ENCODE peak calls at places on chromosomes 7 and 10, in six cellular contexts. V is gastrocnemius medialis, R is GM12878, K is heart left ventricle, L is upper lobe of left lung, W is IMR-90. U is an unnamed sample.

GRCh38 chr10:63227207-63227895 is 94.2 kb downstream of the NRBF2 start:
- ATAC-seq in V (no peak), R (peak), K (no peak), L (no peak), W (peak), U (no peak)

GRCh38 chr7:130394421-130395188 is 14.3 kb downstream of the CPA1 start:
- ATAC-seq in V (no peak), R (peak), K (no peak), L (no peak), W (no peak), U (no peak)

GRCh38 chr7:24894670-24895221 is 85.2 kb downstream of the OSBPL3 start:
- ATAC-seq in V (no peak), R (no peak), K (peak), L (no peak), W (no peak), U (no peak)

GRCh38 chr7:99379043-99379577 is 4.6 kb downstream of the ARPC1B start:
- ATAC-seq in V (peak), R (peak), K (peak), L (peak), W (peak), U (peak)

GRCh38 chr10:95327367-95327766 is 36.6 kb upstream of the PDLIM1 start:
- ATAC-seq in V (peak), R (no peak), K (peak), L (peak), W (no peak), U (peak)

GRCh38 chr7:100667331-100668068 is 6.0 kb upstream of the GNB2 start:
- ATAC-seq in V (no peak), R (no peak), K (no peak), L (no peak), W (no peak), U (no peak)

GRCh38 chr7:55521543-55522267 is 50.6 kb downstream of the VOPP1 start:
- ATAC-seq in V (no peak), R (no peak), K (no peak), L (no peak), W (no peak), U (no peak)

GRCh38 chr10:86261933-86262665 is 104.5 kb downstream of the GRID1 start:
- ATAC-seq in V (no peak), R (peak), K (peak), L (peak), W (no peak), U (no peak)

GRCh38 chr7:81924494-81924893 is 154.6 kb upstream of the HGF start:
- ATAC-seq in V (no peak), R (peak), K (no peak), L (no peak), W (no peak), U (no peak)

GRCh38 chr7:2510909-2511768 is 8.4 kb upstream of the LFNG start:
- ATAC-seq in V (no peak), R (peak), K (peak), L (peak), W (no peak), U (peak)

GRCh38 chr10:71998119-71998839 is 34.1 kb downstream of the CHST3 start:
- ATAC-seq in V (peak), R (no peak), K (peak), L (no peak), W (no peak), U (no peak)

GRCh38 chr7:30062587-30062986 is 34.4 kb downstream of the PLEKHA8 start:
- ATAC-seq in V (no peak), R (peak), K (peak), L (peak), W (peak), U (no peak)

GRCh38 chr7:107584716-107585115 is 4.7 kb downstream of the BCAP29 start:
- ATAC-seq in V (no peak), R (no peak), K (no peak), L (no peak), W (no peak), U (no peak)

GRCh38 chr7:18671176-18671575 is 175.6 kb downstream of the HDAC9 start:
- ATAC-seq in V (no peak), R (no peak), K (no peak), L (no peak), W (no peak), U (no peak)

GRCh38 chr10:94859086-94859485 is 79.4 kb upstream of the CYP2C9 start:
- ATAC-seq in V (no peak), R (no peak), K (no peak), L (no peak), W (no peak), U (no peak)

GRCh38 chr10:53579773-53580172 is 807.2 kb upstream of the MBL2 start:
- ATAC-seq in V (no peak), R (no peak), K (no peak), L (no peak), W (no peak), U (no peak)
- TF ChIP-seq POLR2A in V (no peak), R (no peak), K (no peak), L (no peak), W (no peak), U (no peak)

DNA sequence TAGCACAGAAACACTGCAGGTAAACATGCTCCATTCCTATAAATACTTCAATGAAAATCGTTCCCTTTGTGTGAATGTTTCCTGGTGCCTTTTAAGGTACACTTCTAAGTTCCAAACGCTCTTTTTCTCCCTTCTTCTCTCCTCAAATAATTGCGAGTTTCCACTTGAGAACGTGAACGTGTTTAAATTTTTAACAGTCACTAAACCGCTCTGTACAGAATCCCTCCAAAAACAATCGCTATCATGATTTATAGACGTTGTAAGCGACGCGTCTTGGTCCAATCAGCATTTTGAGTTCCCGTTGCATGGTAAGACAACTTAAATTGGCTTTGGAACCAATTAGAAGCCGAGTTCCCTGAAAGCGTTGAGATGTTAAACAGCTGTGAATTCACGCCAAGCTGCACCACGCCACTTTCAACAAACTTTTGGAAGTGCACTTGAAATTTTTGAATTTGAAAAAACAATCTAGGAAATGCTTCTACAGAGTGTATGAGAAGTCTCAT is 12.6 kb upstream of the EBLN1 start:
- ATAC-seq in V (no peak), R (peak), K (no peak), L (no peak), W (no peak), U (no peak)
- TF ChIP-seq POLR2A in V (no peak), R (no peak), K (no peak), L (no peak), W (no peak), U (no peak)

GRCh38 chr7:157138424-157139141 is at the start of gene UBE3C:
- ATAC-seq in V (peak), R (peak), K (peak), L (peak), W (peak), U (peak)
- TF ChIP-seq POLR2A in V (peak), R (peak), K (no peak), L (no peak), W (peak), U (peak)

GRCh38 chr7:14871880-14872279 is 30.7 kb downstream of the DGKB start:
- ATAC-seq in V (no peak), R (no peak), K (no peak), L (no peak), W (no peak), U (no peak)
- TF ChIP-seq POLR2A in V (no peak), R (no peak), K (no peak), L (no peak), W (no peak), U (no peak)

DNA sequence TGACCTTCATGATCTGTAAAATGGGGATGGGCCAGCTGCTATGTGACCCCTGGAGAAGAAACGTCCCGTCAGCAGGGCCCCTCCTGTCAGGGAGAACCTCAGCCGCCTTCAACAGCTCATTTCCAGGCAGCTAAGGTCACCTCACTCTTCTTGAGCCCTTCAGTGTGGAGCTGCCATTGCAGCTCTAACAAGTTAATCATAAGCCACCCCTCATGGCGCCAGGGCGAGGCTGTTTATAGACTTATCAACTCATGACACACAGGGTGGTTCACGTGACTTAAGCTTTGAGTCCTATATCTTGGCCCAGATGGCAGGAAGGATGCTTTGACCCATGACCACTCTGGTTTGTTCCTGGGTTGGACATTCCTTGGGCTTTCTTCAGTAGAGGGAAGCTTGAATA is 315.1 kb downstream of the TNS3 start:
- ATAC-seq in V (peak), R (no peak), K (peak), L (peak), W (peak), U (no peak)
- TF ChIP-seq POLR2A in V (no peak), R (no peak), K (no peak), L (no peak), W (no peak), U (no peak)

U was measured in gastroesophageal sphincter.